ENCODE peak calls at places on chromosomes 13 and 19, in eight cellular contexts. One of them, this sample, is unnamed.

GRCh38 chr19:31314849-31315620 is 34.2 kb downstream of the TSHZ3 start:
- DNase-seq in GM23248: peak
- DNase-seq in GM23338: no peak
- DNase-seq in PC-3: no peak
- DNase-seq in hepatocyte: no peak
- DNase-seq in neural progenitor cell: peak
- DNase-seq in OCI-LY7: no peak
- DNase-seq in SK-N-SH: peak
- DNase-seq in this sample: no peak

GRCh38 chr13:102907016-102907756 is 61.4 kb downstream of the ERCC5 start:
- DNase-seq in GM23248: peak
- DNase-seq in GM23338: no peak
- DNase-seq in PC-3: no peak
- DNase-seq in hepatocyte: no peak
- DNase-seq in neural progenitor cell: no peak
- DNase-seq in OCI-LY7: no peak
- DNase-seq in SK-N-SH: no peak
- DNase-seq in this sample: no peak

GRCh38 chr13:114315074-114315785 is 927 bp downstream of the CHAMP1 start:
- DNase-seq in GM23248: no peak
- DNase-seq in GM23338: no peak
- DNase-seq in PC-3: no peak
- DNase-seq in hepatocyte: no peak
- DNase-seq in neural progenitor cell: no peak
- DNase-seq in OCI-LY7: peak
- DNase-seq in SK-N-SH: no peak
- DNase-seq in this sample: no peak

GRCh38 chr19:17348700-17349099 is 11.3 kb downstream of the GTPBP3 start:
- DNase-seq in GM23248: peak
- DNase-seq in GM23338: peak
- DNase-seq in PC-3: peak
- DNase-seq in hepatocyte: peak
- DNase-seq in neural progenitor cell: peak
- DNase-seq in OCI-LY7: no peak
- DNase-seq in SK-N-SH: peak
- DNase-seq in this sample: no peak

GRCh38 chr19:2550431-2551171 is 74.7 kb downstream of the GADD45B start:
- DNase-seq in GM23248: peak
- DNase-seq in GM23338: peak
- DNase-seq in PC-3: no peak
- DNase-seq in hepatocyte: no peak
- DNase-seq in neural progenitor cell: no peak
- DNase-seq in OCI-LY7: no peak
- DNase-seq in SK-N-SH: peak
- DNase-seq in this sample: no peak

GRCh38 chr19:18274776-18275356 is 614 bp upstream of the IQCN start:
- DNase-seq in GM23248: peak
- DNase-seq in GM23338: peak
- DNase-seq in PC-3: peak
- DNase-seq in hepatocyte: peak
- DNase-seq in neural progenitor cell: no peak
- DNase-seq in OCI-LY7: no peak
- DNase-seq in SK-N-SH: no peak
- DNase-seq in this sample: no peak

GRCh38 chr13:102197193-102197592 is 204.7 kb downstream of the FGF14 start:
- DNase-seq in GM23248: peak
- DNase-seq in GM23338: peak
- DNase-seq in PC-3: peak
- DNase-seq in hepatocyte: no peak
- DNase-seq in neural progenitor cell: peak
- DNase-seq in OCI-LY7: no peak
- DNase-seq in SK-N-SH: no peak
- DNase-seq in this sample: no peak

GRCh38 chr19:6767081-6767356 is 216 bp downstream of the SH2D3A start:
- DNase-seq in GM23248: no peak
- DNase-seq in GM23338: peak
- DNase-seq in PC-3: peak
- DNase-seq in hepatocyte: no peak
- DNase-seq in neural progenitor cell: peak
- DNase-seq in OCI-LY7: peak
- DNase-seq in SK-N-SH: no peak
- DNase-seq in this sample: no peak

GRCh38 chr13:43006893-43007631 is 15.0 kb upstream of the EPSTI1 start:
- DNase-seq in GM23248: peak
- DNase-seq in GM23338: no peak
- DNase-seq in PC-3: peak
- DNase-seq in hepatocyte: no peak
- DNase-seq in neural progenitor cell: peak
- DNase-seq in OCI-LY7: no peak
- DNase-seq in SK-N-SH: no peak
- DNase-seq in this sample: no peak

GRCh38 chr13:38395505-38395803 is 45.8 kb downstream of the UFM1 start:
- DNase-seq in GM23248: peak
- DNase-seq in GM23338: no peak
- DNase-seq in PC-3: peak
- DNase-seq in hepatocyte: peak
- DNase-seq in neural progenitor cell: no peak
- DNase-seq in OCI-LY7: no peak
- DNase-seq in SK-N-SH: no peak
- DNase-seq in this sample: no peak

GRCh38 chr19:1690570-1691307 is 38.3 kb upstream of the TCF3 start:
- DNase-seq in GM23248: peak
- DNase-seq in GM23338: peak
- DNase-seq in PC-3: peak
- DNase-seq in hepatocyte: peak
- DNase-seq in neural progenitor cell: peak
- DNase-seq in OCI-LY7: peak
- DNase-seq in SK-N-SH: peak
- DNase-seq in this sample: no peak

GRCh38 chr13:94481966-94482365 is 2.5 kb upstream of the DCT start:
- DNase-seq in GM23248: peak
- DNase-seq in GM23338: no peak
- DNase-seq in PC-3: peak
- DNase-seq in hepatocyte: peak
- DNase-seq in neural progenitor cell: no peak
- DNase-seq in OCI-LY7: no peak
- DNase-seq in SK-N-SH: no peak
- DNase-seq in this sample: no peak

GRCh38 chr13:50322006-50322405 is 306.8 kb downstream of the KCNRG start:
- DNase-seq in GM23248: no peak
- DNase-seq in GM23338: no peak
- DNase-seq in PC-3: no peak
- DNase-seq in hepatocyte: no peak
- DNase-seq in neural progenitor cell: no peak
- DNase-seq in OCI-LY7: no peak
- DNase-seq in SK-N-SH: no peak
- DNase-seq in this sample: no peak

DNA sequence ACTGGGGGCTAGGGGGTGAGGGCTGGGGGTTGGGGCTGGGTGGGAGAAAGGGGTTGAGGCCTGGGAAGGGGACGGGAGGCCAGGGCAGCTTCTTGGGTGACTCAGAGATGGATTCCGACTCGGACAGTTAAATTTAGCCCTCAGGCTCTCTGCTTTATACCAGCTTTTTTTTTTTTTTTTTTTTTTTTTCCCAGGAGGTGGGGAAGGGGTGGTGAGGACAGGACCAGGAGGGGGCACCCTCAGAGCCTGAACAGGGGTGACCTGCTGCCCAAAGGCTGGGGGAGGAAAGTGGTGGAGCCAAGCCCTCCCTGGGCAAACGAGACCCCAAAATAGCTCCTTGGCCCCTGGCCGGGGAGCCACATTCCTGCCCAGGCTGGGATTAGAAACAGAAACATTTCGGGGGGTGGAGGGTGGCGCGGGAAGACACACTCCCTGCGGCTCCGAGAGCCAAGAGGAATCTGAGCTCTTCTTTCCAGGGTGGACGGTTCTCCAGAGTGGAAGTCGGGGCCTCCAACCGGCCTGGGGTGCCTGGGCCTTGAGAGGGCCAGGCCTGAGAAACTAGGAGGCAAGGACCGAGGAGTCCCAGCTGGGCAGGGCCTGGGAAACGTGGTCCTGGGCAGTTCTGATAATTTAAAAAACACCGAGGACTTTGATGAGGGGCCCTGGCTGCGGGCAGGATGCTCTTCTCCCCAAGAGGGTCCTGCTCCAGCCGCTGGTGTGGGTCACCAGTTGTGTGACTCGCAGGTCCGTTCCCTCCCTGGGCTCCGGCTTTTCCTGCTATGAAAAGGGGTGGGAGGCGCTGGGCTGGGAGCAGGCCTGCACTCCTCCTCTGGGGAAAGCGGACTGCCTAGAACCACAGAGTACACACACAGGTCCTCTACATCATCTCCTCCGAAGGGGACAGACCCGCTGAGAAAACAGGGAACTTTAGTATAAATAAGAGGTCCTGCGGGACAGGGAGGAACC is 813 bp upstream of the DMPK start:
- DNase-seq in GM23248: peak
- DNase-seq in GM23338: no peak
- DNase-seq in PC-3: peak
- DNase-seq in hepatocyte: no peak
- DNase-seq in neural progenitor cell: no peak
- DNase-seq in OCI-LY7: no peak
- DNase-seq in SK-N-SH: peak
- DNase-seq in this sample: no peak
- TF ChIP-seq EZH2phosphoT487 in GM23248: no peak
- TF ChIP-seq EZH2phosphoT487 in GM23338: no peak
- TF ChIP-seq EZH2phosphoT487 in PC-3: no peak
- TF ChIP-seq EZH2phosphoT487 in hepatocyte: no peak
- TF ChIP-seq EZH2phosphoT487 in neural progenitor cell: no peak
- TF ChIP-seq EZH2phosphoT487 in OCI-LY7: no peak
- TF ChIP-seq EZH2phosphoT487 in SK-N-SH: no peak
- TF ChIP-seq EZH2phosphoT487 in this sample: no peak

DNA sequence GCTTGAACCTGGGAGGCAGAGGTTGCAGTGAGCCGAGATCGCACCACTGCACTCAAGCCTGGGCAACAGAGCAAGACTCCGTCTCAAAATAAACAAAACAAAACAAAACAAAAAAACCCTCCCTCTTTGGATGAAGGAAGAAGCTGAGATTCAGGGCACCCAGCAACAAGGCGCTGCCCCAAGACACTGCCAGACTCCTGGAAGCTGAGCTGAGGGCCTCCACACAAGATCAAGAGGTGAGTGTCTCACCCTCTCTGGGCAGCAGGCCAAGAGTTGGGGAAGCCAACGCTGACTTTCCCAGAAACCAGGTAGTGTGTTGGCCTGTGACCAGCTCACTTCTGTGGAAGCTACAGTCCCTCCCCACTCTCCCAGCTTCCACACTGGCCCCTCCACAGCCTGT is 3.7 kb upstream of the TYROBP start:
- DNase-seq in GM23248: peak
- DNase-seq in GM23338: no peak
- DNase-seq in PC-3: peak
- DNase-seq in hepatocyte: no peak
- DNase-seq in neural progenitor cell: no peak
- DNase-seq in OCI-LY7: no peak
- DNase-seq in SK-N-SH: no peak
- DNase-seq in this sample: peak
- TF ChIP-seq EZH2phosphoT487 in GM23248: no peak
- TF ChIP-seq EZH2phosphoT487 in GM23338: no peak
- TF ChIP-seq EZH2phosphoT487 in PC-3: no peak
- TF ChIP-seq EZH2phosphoT487 in hepatocyte: no peak
- TF ChIP-seq EZH2phosphoT487 in neural progenitor cell: no peak
- TF ChIP-seq EZH2phosphoT487 in OCI-LY7: no peak
- TF ChIP-seq EZH2phosphoT487 in SK-N-SH: no peak
- TF ChIP-seq EZH2phosphoT487 in this sample: no peak

DNA sequence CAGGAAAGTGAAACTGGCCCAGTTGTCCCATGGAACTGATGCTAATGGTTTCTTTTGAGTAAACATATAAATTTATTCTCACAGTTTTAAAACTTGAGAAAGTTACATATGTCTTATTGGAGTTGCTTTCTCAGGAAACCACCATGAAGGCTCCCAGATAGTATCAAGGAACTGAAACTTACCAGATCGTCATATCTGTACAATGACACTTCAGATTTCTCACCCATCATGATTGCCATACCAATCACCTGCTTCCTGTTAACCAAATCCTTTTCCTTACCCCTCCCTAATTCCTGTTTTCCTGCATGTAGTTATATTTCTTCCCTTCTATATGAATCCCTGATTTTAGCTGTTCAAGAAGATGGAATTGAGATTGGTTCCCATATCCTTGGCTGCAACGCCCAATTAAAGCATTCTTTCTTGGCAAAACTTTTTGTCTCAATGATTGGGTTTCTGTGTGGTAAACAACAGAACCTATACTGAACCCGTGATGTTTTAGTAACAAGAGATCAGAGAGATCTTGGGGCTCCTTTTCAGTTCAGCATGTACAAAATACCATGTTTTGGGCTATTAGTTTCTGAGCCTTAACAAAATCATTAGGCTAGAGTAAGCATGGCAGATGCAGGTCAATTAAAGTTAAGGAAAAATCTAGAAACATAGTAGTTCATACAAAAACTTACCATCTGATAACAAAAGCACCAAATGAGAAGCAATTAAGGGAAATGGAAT is 781.3 kb upstream of the MIR17HG start:
- DNase-seq in GM23248: no peak
- DNase-seq in GM23338: no peak
- DNase-seq in PC-3: no peak
- DNase-seq in hepatocyte: no peak
- DNase-seq in neural progenitor cell: no peak
- DNase-seq in OCI-LY7: no peak
- DNase-seq in SK-N-SH: no peak
- DNase-seq in this sample: no peak
- TF ChIP-seq EZH2phosphoT487 in GM23248: no peak
- TF ChIP-seq EZH2phosphoT487 in GM23338: no peak
- TF ChIP-seq EZH2phosphoT487 in PC-3: no peak
- TF ChIP-seq EZH2phosphoT487 in hepatocyte: no peak
- TF ChIP-seq EZH2phosphoT487 in neural progenitor cell: no peak
- TF ChIP-seq EZH2phosphoT487 in OCI-LY7: no peak
- TF ChIP-seq EZH2phosphoT487 in SK-N-SH: no peak
- TF ChIP-seq EZH2phosphoT487 in this sample: no peak

GRCh38 chr13:75763511-75763910 is 127.4 kb downstream of the LMO7 start:
- DNase-seq in GM23248: no peak
- DNase-seq in GM23338: no peak
- DNase-seq in PC-3: no peak
- DNase-seq in hepatocyte: no peak
- DNase-seq in neural progenitor cell: no peak
- DNase-seq in OCI-LY7: no peak
- DNase-seq in SK-N-SH: no peak
- DNase-seq in this sample: no peak

GRCh38 chr13:75761373-75761772 is 125.2 kb downstream of the LMO7 start:
- DNase-seq in GM23248: peak
- DNase-seq in GM23338: no peak
- DNase-seq in PC-3: no peak
- DNase-seq in hepatocyte: no peak
- DNase-seq in neural progenitor cell: no peak
- DNase-seq in OCI-LY7: no peak
- DNase-seq in SK-N-SH: no peak
- DNase-seq in this sample: no peak

GRCh38 chr13:75762967-75763366 is 126.8 kb downstream of the LMO7 start:
- DNase-seq in GM23248: no peak
- DNase-seq in GM23338: no peak
- DNase-seq in PC-3: no peak
- DNase-seq in hepatocyte: no peak
- DNase-seq in neural progenitor cell: no peak
- DNase-seq in OCI-LY7: no peak
- DNase-seq in SK-N-SH: no peak
- DNase-seq in this sample: no peak

GRCh38 chr13:75760182-75760981 is 124.3 kb downstream of the LMO7 start:
- DNase-seq in GM23248: peak
- DNase-seq in GM23338: no peak
- DNase-seq in PC-3: peak
- DNase-seq in hepatocyte: peak
- DNase-seq in neural progenitor cell: no peak
- DNase-seq in OCI-LY7: no peak
- DNase-seq in SK-N-SH: no peak
- DNase-seq in this sample: peak

GRCh38 chr13:75762066-75762937 is 126.2 kb downstream of the LMO7 start:
- DNase-seq in GM23248: peak
- DNase-seq in GM23338: no peak
- DNase-seq in PC-3: peak
- DNase-seq in hepatocyte: peak
- DNase-seq in neural progenitor cell: no peak
- DNase-seq in OCI-LY7: no peak
- DNase-seq in SK-N-SH: no peak
- DNase-seq in this sample: no peak
- TF ChIP-seq EZH2phosphoT487 in GM23248: no peak
- TF ChIP-seq EZH2phosphoT487 in GM23338: no peak
- TF ChIP-seq EZH2phosphoT487 in PC-3: no peak
- TF ChIP-seq EZH2phosphoT487 in hepatocyte: no peak
- TF ChIP-seq EZH2phosphoT487 in neural progenitor cell: no peak
- TF ChIP-seq EZH2phosphoT487 in OCI-LY7: no peak
- TF ChIP-seq EZH2phosphoT487 in SK-N-SH: no peak
- TF ChIP-seq EZH2phosphoT487 in this sample: no peak